ENCODE peak calls at places on chromosomes 1 and 21, in ten cellular contexts. H is heart left ventricle; M is activated CD4-positive, alpha-beta T cell treated with anti-CD3 and anti-CD28 coated beads for 36 hours; U is GM20000; G is osteocyte; W is B cell; J is cardiac fibroblast; I is fibroblast of villous mesenchyme; C is heart right ventricle; Y is breast epithelium. E is an unnamed sample.

GRCh38 chr21:37257526-37257966 is 9.6 kb downstream of the VPS26C start:
- DNase-seq in H (no peak), M (no peak), U (no peak), G (no peak), W (no peak), J (peak), I (peak), C (peak), Y (no peak), E (peak)

GRCh38 chr1:200302893-200303250 is 107.0 kb downstream of the ZNF281 start:
- DNase-seq in H (no peak), M (no peak), U (no peak), G (no peak), W (no peak), J (peak), I (no peak), C (no peak), Y (no peak), E (no peak)

GRCh38 chr1:53391982-53392381 is 64.1 kb upstream of the LRP8 start:
- DNase-seq in H (no peak), M (no peak), U (no peak), G (no peak), W (no peak), J (no peak), I (no peak), C (no peak), Y (no peak), E (no peak)

GRCh38 chr1:102970496-102971078 is 137.7 kb downstream of the COL11A1 start:
- DNase-seq in H (no peak), M (peak), U (peak), G (no peak), W (no peak), J (peak), I (peak), C (no peak), Y (no peak), E (no peak)

GRCh38 chr1:231634302-231635013 is 7.9 kb downstream of the DISC1 start:
- DNase-seq in H (no peak), M (no peak), U (no peak), G (no peak), W (no peak), J (no peak), I (no peak), C (no peak), Y (no peak), E (no peak)

GRCh38 chr1:244210884-244211558 is 159.9 kb downstream of the ZBTB18 start:
- DNase-seq in H (no peak), M (no peak), U (no peak), G (no peak), W (no peak), J (peak), I (no peak), C (no peak), Y (no peak), E (no peak)

GRCh38 chr1:91731815-91732214 is 154.1 kb downstream of the TGFBR3 start:
- DNase-seq in H (no peak), M (peak), U (no peak), G (no peak), W (no peak), J (peak), I (no peak), C (no peak), Y (no peak), E (no peak)

GRCh38 chr1:212179394-212180076 is 105.7 kb upstream of the PPP2R5A start:
- DNase-seq in H (no peak), M (peak), U (no peak), G (no peak), W (no peak), J (peak), I (peak), C (no peak), Y (no peak), E (no peak)

GRCh38 chr1:63362073-63362472 is 5.4 kb upstream of the ALG6 start:
- DNase-seq in H (no peak), M (no peak), U (no peak), G (no peak), W (no peak), J (no peak), I (no peak), C (no peak), Y (no peak), E (no peak)

GRCh38 chr1:60655799-60656355 is 426.5 kb upstream of the NFIA start:
- DNase-seq in H (no peak), M (no peak), U (no peak), G (no peak), W (no peak), J (no peak), I (no peak), C (no peak), Y (no peak), E (no peak)

GRCh38 chr1:119987112-119987511 is 82.3 kb downstream of the NOTCH2 start:
- DNase-seq in H (no peak), M (no peak), U (no peak), G (no peak), W (no peak), J (peak), I (peak), C (no peak), Y (no peak), E (no peak)

GRCh38 chr1:246724725-246725095 is 501 bp downstream of the SCCPDH start:
- DNase-seq in H (no peak), M (no peak), U (peak), G (no peak), W (no peak), J (peak), I (peak), C (no peak), Y (no peak), E (no peak)